ENCODE peak calls at places on chromosomes 16 and 17, in five cellular contexts. M is H1, I is GM12878, R is K562, O is HepG2. B is an unnamed sample.

GRCh38 chr17:47694818-47695663 is 1.1 kb downstream of the TBKBP1 start:
- DNase-seq in M (no peak), I (no peak), R (peak; percentile 68), O (no peak), B (peak; percentile 71)

GRCh38 chr16:79525132-79525531 is 75.4 kb downstream of the MAF start:
- DNase-seq in M (no peak), I (no peak), R (no peak), O (no peak), B (no peak)

GRCh38 chr16:84629580-84629979 is 11.7 kb upstream of the COTL1 start:
- DNase-seq in M (no peak), I (no peak), R (no peak), O (no peak), B (peak; percentile 34)

GRCh38 chr17:62676231-62676943 is 48.9 kb downstream of the MRC2 start:
- DNase-seq in M (no peak), I (no peak), R (no peak), O (no peak), B (no peak)

GRCh38 chr17:29124135-29124930 is 55.9 kb downstream of the MYO18A start:
- DNase-seq in M (no peak), I (no peak), R (peak; percentile 68), O (peak; percentile 71), B (peak; percentile 86)

GRCh38 chr16:35510701-35511100 is 2051.3 kb downstream of the TP53TG3F start:
- DNase-seq in M (no peak), I (no peak), R (no peak), O (no peak), B (no peak)

GRCh38 chr17:45759761-45760160 is 24.4 kb upstream of the CRHR1 start:
- DNase-seq in M (no peak), I (no peak), R (peak; percentile 47), O (no peak), B (peak; percentile 62)

GRCh38 chr16:733382-734207 is 6.7 kb downstream of the HAGHL start:
- DNase-seq in M (no peak), I (no peak), R (peak; percentile 53), O (no peak), B (peak; percentile 79)

GRCh38 chr16:86970726-86971125 is 346.5 kb downstream of the C16orf95 start:
- DNase-seq in M (no peak), I (no peak), R (no peak), O (no peak), B (no peak)

GRCh38 chr16:2987286-2987685 is 7.0 kb upstream of the PKMYT1 start:
- DNase-seq in M (no peak), I (no peak), R (no peak), O (no peak), B (no peak)

GRCh38 chr17:79799174-79799537 is 2.3 kb upstream of the CBX8 start:
- DNase-seq in M (no peak), I (no peak), R (no peak), O (no peak), B (no peak)

GRCh38 chr16:56985288-56985961 is 3.9 kb upstream of the NLRC5 start:
- DNase-seq in M (no peak), I (no peak), R (no peak), O (no peak), B (no peak)

GRCh38 chr16:73205153-73205549 is 157.2 kb upstream of the ZFHX3 start:
- DNase-seq in M (no peak), I (no peak), R (no peak), O (no peak), B (no peak)

GRCh38 chr16:55552621-55553020 is 13.9 kb upstream of the CAPNS2 start:
- DNase-seq in M (no peak), I (no peak), R (no peak), O (no peak), B (no peak)

GRCh38 chr16:81448154-81449131 is 3.8 kb downstream of the CMIP start:
- DNase-seq in M (no peak), I (no peak), R (no peak), O (peak; percentile 98), B (peak; percentile 44)

GRCh38 chr16:87303431-87303930 is 13.7 kb downstream of the C16orf95 start:
- DNase-seq in M (no peak), I (no peak), R (peak; percentile 46), O (peak; percentile 25), B (no peak)

GRCh38 chr16:80806957-80807356 is 2.6 kb upstream of the CDYL2 start:
- DNase-seq in M (no peak), I (no peak), R (no peak), O (peak; percentile 11), B (no peak)

GRCh38 chr16:10881479-10882030 is 4.6 kb downstream of the CIITA start:
- DNase-seq in M (no peak), I (no peak), R (no peak), O (no peak), B (no peak)

DNA sequence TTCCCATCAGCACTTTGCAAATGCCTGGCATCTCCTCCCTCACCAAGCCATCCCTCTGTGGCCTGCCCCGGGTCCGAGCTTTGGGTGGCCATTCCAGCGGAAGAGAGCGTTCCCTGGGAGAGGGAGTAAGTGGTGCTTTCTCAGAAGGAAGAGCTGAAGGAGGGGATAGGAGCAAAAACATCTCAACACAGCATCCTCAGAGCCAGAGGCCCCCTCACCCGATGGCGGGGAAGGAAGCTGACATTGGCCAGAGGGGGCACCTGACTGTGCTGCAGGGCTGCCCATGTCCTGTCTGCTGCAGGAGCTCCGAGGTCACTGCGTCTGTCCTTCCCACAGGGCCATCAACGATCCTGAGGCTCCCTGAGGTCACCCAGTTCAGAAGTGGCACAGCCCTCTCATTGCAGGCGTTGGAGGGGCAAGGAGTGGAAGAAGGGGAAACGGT is 427 bp upstream of the TLCD3B start:
- DNase-seq in M (no peak), I (no peak), R (no peak), O (no peak), B (no peak)
- TF ChIP-seq EZH2 in M (no peak), I (no peak), R (no peak), O (no peak), B (no peak)

GRCh38 chr16:29808219-29808900 is 2.0 kb downstream of the MAZ start:
- DNase-seq in M (no peak), I (no peak), R (no peak), O (no peak), B (no peak)
- TF ChIP-seq CREB1 in M (no peak), I (no peak), R (no peak), O (no peak), B (no peak)

GRCh38 chr17:77144227-77144626 is 3.5 kb downstream of the SEC14L1 start:
- DNase-seq in M (no peak), I (no peak), R (no peak), O (no peak), B (no peak)
- H3K27ac ChIP-seq in M (no peak overlapping the region), I (peak overlapping the region; percentile 97), R (no peak overlapping the region), O (no peak overlapping the region), B (no peak overlapping the region)

DNA sequence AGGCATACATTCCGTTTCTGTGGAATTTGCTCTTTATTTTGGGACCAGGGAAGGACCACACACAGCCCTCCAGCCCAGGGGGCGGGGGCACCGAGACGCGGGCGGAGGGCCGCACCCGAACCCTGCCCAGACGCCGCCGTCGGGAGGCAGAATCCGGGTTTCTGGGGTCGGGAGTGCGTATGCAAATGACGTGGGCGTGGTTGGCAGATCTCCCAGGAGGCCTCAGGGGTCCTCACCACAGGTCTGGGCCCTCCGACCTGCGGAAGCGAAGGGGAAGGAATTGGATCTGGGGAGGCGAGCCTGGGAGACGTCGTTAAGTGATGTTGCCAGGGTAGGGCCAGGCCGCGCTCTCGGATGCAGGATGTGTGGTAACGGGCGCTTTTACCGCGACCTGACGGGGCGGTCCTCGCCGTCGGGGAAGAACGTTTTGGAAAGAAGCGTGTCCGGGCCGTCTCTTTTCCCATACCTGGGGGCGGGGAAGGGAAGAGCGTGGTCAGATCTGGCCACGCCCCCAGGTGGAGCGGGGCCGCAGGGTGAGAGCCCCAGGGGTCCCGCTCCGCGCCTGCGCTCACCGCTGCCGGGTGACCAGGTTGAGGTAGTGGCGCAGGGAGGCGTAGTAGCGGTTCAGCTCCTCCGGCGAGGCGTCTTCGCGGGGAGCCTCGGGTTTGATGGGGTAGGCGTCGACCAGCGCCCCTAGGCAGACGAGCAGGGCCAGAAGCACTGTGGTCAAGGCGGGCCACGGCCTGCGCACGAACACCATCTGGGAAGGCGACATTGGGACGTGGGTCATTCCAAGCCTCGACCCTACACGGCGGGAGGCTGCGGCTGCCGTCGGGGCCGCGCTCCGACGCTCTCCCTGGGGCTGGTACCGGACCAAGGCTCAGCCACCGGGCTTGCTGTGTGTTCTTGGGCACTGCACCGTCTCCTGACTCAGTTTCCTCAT is 745 bp downstream of the PYY start:
- DNase-seq in M (peak; percentile 66), I (no peak), R (peak; percentile 90), O (no peak), B (peak; percentile 97)
- TF ChIP-seq EZH2 in M (no peak), I (no peak), R (no peak), O (peak; percentile 100), B (no peak)

DNA sequence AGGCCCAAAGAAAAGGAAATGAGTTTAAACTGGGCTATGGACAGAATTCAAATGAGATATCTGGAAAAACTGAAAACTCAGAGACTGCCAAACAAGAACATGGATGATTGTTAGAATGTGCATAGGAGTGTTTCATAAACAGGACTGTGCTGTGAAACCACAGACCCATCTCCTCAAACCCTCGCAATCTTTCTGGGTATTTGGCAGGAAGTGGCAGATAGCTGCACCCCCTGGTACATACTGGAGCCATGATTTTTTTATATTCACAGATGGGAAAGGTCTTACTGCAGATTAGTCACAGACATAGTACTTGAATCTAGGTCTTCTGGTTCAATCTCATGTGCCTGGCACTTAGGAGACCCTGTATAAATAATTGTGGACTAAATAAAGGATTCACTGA is 145.0 kb downstream of the CCDC182 start:
- DNase-seq in M (no peak), I (no peak), R (no peak), O (no peak), B (no peak)
- TF ChIP-seq CREB1 in M (no peak), I (no peak), R (no peak), O (no peak), B (no peak)

GRCh38 chr17:30897311-30897710 is 8.7 kb downstream of the TEFM start:
- DNase-seq in M (no peak), I (no peak), R (no peak), O (no peak), B (no peak)
- H3K27ac ChIP-seq in M (no peak overlapping the region), I (no peak overlapping the region), R (no peak overlapping the region), O (no peak overlapping the region), B (no peak overlapping the region)